ENCODE peak calls at places on chromosomes 16 and 17, in four cellular contexts. One of them, this sample, is unnamed.
A peak's percentile ranks its signal among the peaks of the same experiment; 100 is the strongest.

GRCh38 chr16:54586474-54587175 is 300.0 kb upstream of the IRX3 start:
- DNase-seq in esophagus squamous epithelium: no peak
- DNase-seq in testis: no peak
- DNase-seq in K562: no peak
- DNase-seq in this sample: no peak

GRCh38 chr17:70074991-70075390 is at the start of gene KCNJ16:
- DNase-seq in K562: no peak
- DNase-seq in testis: no peak
- DNase-seq in esophagus squamous epithelium: no peak
- DNase-seq in this sample: no peak

GRCh38 chr17:2157081-2157480 is 102.2 kb downstream of the HIC1 start:
- DNase-seq in K562: no peak
- DNase-seq in esophagus squamous epithelium: no peak
- DNase-seq in testis: no peak
- DNase-seq in this sample: peak; percentile 77

GRCh38 chr17:64504769-64505319 is 1.2 kb downstream of the DDX5 start:
- DNase-seq in K562: no peak
- DNase-seq in testis: peak; percentile 23
- DNase-seq in esophagus squamous epithelium: no peak
- DNase-seq in this sample: no peak

GRCh38 chr16:27421961-27422740 is 20.2 kb downstream of the IL21R start:
- DNase-seq in esophagus squamous epithelium: no peak
- DNase-seq in K562: peak; percentile 6
- DNase-seq in testis: no peak
- DNase-seq in this sample: no peak

GRCh38 chr17:83061586-83061985 is 17.8 kb upstream of the METRNL start:
- DNase-seq in testis: no peak
- DNase-seq in esophagus squamous epithelium: no peak
- DNase-seq in K562: no peak
- DNase-seq in this sample: no peak

GRCh38 chr17:40452074-40452787 is 9.0 kb downstream of the IGFBP4 start:
- DNase-seq in testis: no peak
- DNase-seq in K562: no peak
- DNase-seq in esophagus squamous epithelium: no peak
- DNase-seq in this sample: peak; percentile 93

GRCh38 chr17:37543527-37544122 is 53.9 kb downstream of the DUSP14 start:
- DNase-seq in K562: no peak
- DNase-seq in esophagus squamous epithelium: no peak
- DNase-seq in testis: no peak
- DNase-seq in this sample: no peak

GRCh38 chr17:82249896-82250581 is 21.2 kb downstream of the SLC16A3 start:
- DNase-seq in testis: no peak
- DNase-seq in K562: no peak
- DNase-seq in esophagus squamous epithelium: no peak
- DNase-seq in this sample: no peak

GRCh38 chr17:64133546-64134215 is 3.7 kb upstream of the ERN1 start:
- DNase-seq in testis: peak; percentile 42
- DNase-seq in esophagus squamous epithelium: no peak
- DNase-seq in K562: peak; percentile 39
- DNase-seq in this sample: peak; percentile 80

GRCh38 chr17:55702150-55702549 is 20.5 kb downstream of the TMEM100 start:
- DNase-seq in K562: no peak
- DNase-seq in testis: peak; percentile 30
- DNase-seq in esophagus squamous epithelium: no peak
- DNase-seq in this sample: no peak

GRCh38 chr17:81568416-81568815 is 16.3 kb upstream of the FAAP100 start:
- DNase-seq in esophagus squamous epithelium: no peak
- DNase-seq in K562: no peak
- DNase-seq in testis: no peak
- DNase-seq in this sample: no peak

GRCh38 chr17:6507535-6507934 is 48.8 kb downstream of the PITPNM3 start:
- DNase-seq in testis: no peak
- DNase-seq in esophagus squamous epithelium: no peak
- DNase-seq in K562: no peak
- DNase-seq in this sample: no peak

GRCh38 chr16:14018848-14019247 is 52.3 kb upstream of the MRTFB start:
- DNase-seq in K562: no peak
- DNase-seq in esophagus squamous epithelium: no peak
- DNase-seq in testis: no peak
- DNase-seq in this sample: peak; percentile 11

GRCh38 chr17:75109047-75109406 is 742 bp upstream of the ARMC7 start:
- DNase-seq in K562: no peak
- DNase-seq in esophagus squamous epithelium: no peak
- DNase-seq in testis: no peak
- DNase-seq in this sample: no peak

GRCh38 chr16:50263940-50264929 is 2.1 kb upstream of the ADCY7 start:
- DNase-seq in esophagus squamous epithelium: no peak
- DNase-seq in K562: no peak
- DNase-seq in testis: no peak
- DNase-seq in this sample: no peak

GRCh38 chr16:11725457-11725856 is 17.2 kb downstream of the TXNDC11 start:
- DNase-seq in K562: no peak
- DNase-seq in esophagus squamous epithelium: no peak
- DNase-seq in testis: no peak
- DNase-seq in this sample: no peak

GRCh38 chr16:11966173-11966572 is 1.2 kb downstream of the TNFRSF17 start:
- DNase-seq in esophagus squamous epithelium: no peak
- DNase-seq in K562: no peak
- DNase-seq in testis: no peak
- DNase-seq in this sample: no peak

GRCh38 chr17:70961341-70961740 is 792.0 kb downstream of the KCNJ2 start:
- DNase-seq in esophagus squamous epithelium: no peak
- DNase-seq in testis: no peak
- DNase-seq in K562: no peak
- DNase-seq in this sample: no peak

GRCh38 chr16:31451681-31452351 is 7.5 kb upstream of the ARMC5 start:
- DNase-seq in testis: peak; percentile 82
- DNase-seq in esophagus squamous epithelium: no peak
- DNase-seq in K562: peak; percentile 65
- DNase-seq in this sample: peak; percentile 79

GRCh38 chr16:10629592-10629963 is 49.2 kb upstream of the EMP2 start:
- DNase-seq in K562: no peak
- DNase-seq in testis: no peak
- DNase-seq in esophagus squamous epithelium: no peak
- DNase-seq in this sample: no peak

GRCh38 chr17:49723423-49723822 is 15.7 kb upstream of the SLC35B1 start:
- DNase-seq in esophagus squamous epithelium: no peak
- DNase-seq in testis: peak; percentile 83
- DNase-seq in K562: no peak
- DNase-seq in this sample: peak; percentile 19

GRCh38 chr17:79944251-79944812 is 91.3 kb downstream of the TBC1D16 start:
- DNase-seq in K562: no peak
- DNase-seq in esophagus squamous epithelium: no peak
- DNase-seq in testis: peak; percentile 6
- DNase-seq in this sample: no peak

GRCh38 chr17:82205720-82206508 is 6.7 kb downstream of the CCDC57 start:
- DNase-seq in esophagus squamous epithelium: peak; percentile 69
- DNase-seq in testis: peak; percentile 92
- DNase-seq in K562: peak; percentile 82
- DNase-seq in this sample: peak; percentile 90

GRCh38 chr17:57517216-57517518 is 227.9 kb downstream of the CCDC182 start:
- DNase-seq in K562: no peak
- DNase-seq in esophagus squamous epithelium: no peak
- DNase-seq in testis: no peak
- DNase-seq in this sample: peak; percentile 49

GRCh38 chr17:57516290-57517215 is 228.5 kb downstream of the CCDC182 start:
- DNase-seq in esophagus squamous epithelium: no peak
- DNase-seq in K562: no peak
- DNase-seq in testis: no peak
- DNase-seq in this sample: no peak

GRCh38 chr17:57514614-57515013 is 230.5 kb downstream of the CCDC182 start:
- DNase-seq in K562: no peak
- DNase-seq in esophagus squamous epithelium: no peak
- DNase-seq in testis: no peak
- DNase-seq in this sample: no peak

GRCh38 chr17:57517519-57518342 is 227.4 kb downstream of the CCDC182 start:
- DNase-seq in testis: no peak
- DNase-seq in K562: no peak
- DNase-seq in esophagus squamous epithelium: no peak
- DNase-seq in this sample: no peak

GRCh38 chr17:57515662-57516211 is 229.4 kb downstream of the CCDC182 start:
- DNase-seq in K562: no peak
- DNase-seq in esophagus squamous epithelium: no peak
- DNase-seq in testis: no peak
- DNase-seq in this sample: no peak
- TF ChIP-seq CTCF in K562: no peak
- TF ChIP-seq CTCF in esophagus squamous epithelium: no peak
- TF ChIP-seq CTCF in testis: no peak
- TF ChIP-seq CTCF in this sample: peak; percentile 2

GRCh38 chr16:67157892-67158635 is 1.6 kb downstream of the TRADD start:
- DNase-seq in testis: no peak
- DNase-seq in K562: no peak
- DNase-seq in esophagus squamous epithelium: no peak
- DNase-seq in this sample: no peak

GRCh38 chr16:67157106-67157748 is 2.5 kb downstream of the TRADD start:
- DNase-seq in esophagus squamous epithelium: no peak
- DNase-seq in K562: no peak
- DNase-seq in testis: no peak
- DNase-seq in this sample: no peak

GRCh38 chr16:67156146-67156844 is 3.4 kb downstream of the TRADD start:
- DNase-seq in K562: no peak
- DNase-seq in esophagus squamous epithelium: no peak
- DNase-seq in testis: no peak
- DNase-seq in this sample: no peak

GRCh38 chr16:67161595-67162058 is 1.9 kb downstream of the FBXL8 start:
- DNase-seq in testis: no peak
- DNase-seq in esophagus squamous epithelium: no peak
- DNase-seq in K562: no peak
- DNase-seq in this sample: no peak

GRCh38 chr16:67158637-67159600 is 790 bp downstream of the TRADD start:
- DNase-seq in testis: peak; percentile 50
- DNase-seq in esophagus squamous epithelium: no peak
- DNase-seq in K562: peak; percentile 64
- DNase-seq in this sample: peak; percentile 43
- H3K4me1 ChIP-seq in testis: peaks cover 16% of the 10 kb centered on the region
- H3K4me1 ChIP-seq in esophagus squamous epithelium: peaks cover 49% of the 10 kb centered on the region
- H3K4me1 ChIP-seq in K562: peaks cover 20% of the 10 kb centered on the region
- H3K4me1 ChIP-seq in this sample: peaks cover 6% of the 10 kb centered on the region

DNA sequence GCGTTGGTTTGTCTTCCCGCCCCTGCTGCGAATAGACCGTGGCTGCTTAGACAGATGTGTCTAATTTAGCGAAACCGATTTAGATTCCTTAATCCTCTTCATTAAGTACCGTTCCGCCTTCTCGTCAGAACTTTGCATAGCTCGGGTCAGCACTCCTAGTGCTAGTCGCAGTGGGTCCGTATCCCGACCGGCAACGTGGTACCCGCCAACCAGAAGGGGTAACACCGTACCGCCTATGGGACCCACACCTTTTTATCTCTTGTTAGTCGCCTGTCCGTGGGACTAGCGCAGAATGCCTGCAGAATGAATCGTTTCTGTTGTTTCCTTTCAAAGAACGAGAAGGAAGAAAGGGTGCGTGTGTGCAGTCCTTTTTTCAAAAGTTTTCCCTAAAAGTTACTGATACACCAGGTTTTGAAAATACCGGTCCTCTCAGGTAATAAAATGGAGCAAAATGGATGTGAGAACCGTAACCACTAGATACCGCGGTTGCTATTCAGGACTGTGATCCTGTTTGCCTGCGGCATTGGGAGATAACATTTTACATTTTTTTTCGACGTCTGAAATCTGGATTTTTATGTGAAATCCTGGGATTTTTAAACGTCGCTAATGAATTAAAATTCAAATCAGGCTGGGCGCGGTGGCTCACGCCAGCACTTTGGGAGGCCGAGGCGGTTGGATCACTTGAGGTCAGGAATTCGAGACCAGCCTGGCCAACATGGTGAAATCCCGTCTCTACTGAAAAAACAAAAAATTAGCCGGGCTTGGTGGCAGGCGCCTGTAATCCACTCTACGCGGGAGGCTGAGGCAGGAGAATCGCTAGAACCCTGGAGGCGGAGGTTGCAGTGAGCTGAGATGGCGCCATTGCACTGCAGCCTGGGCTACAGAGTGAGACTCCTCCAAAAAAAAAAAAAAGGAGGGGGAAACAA is 998 bp upstream of the SRSF1 start:
- DNase-seq in K562: no peak
- DNase-seq in esophagus squamous epithelium: no peak
- DNase-seq in testis: no peak
- DNase-seq in this sample: no peak
- TF ChIP-seq CTCF in K562: no peak
- TF ChIP-seq CTCF in esophagus squamous epithelium: no peak
- TF ChIP-seq CTCF in testis: no peak
- TF ChIP-seq CTCF in this sample: no peak

GRCh38 chr16:89035013-89035697 is 58.1 kb upstream of the CBFA2T3 start:
- DNase-seq in esophagus squamous epithelium: no peak
- DNase-seq in testis: no peak
- DNase-seq in K562: no peak
- DNase-seq in this sample: no peak

GRCh38 chr16:89033304-89033703 is 56.3 kb upstream of the CBFA2T3 start:
- DNase-seq in K562: no peak
- DNase-seq in testis: no peak
- DNase-seq in esophagus squamous epithelium: no peak
- DNase-seq in this sample: no peak

GRCh38 chr16:89035698-89036570 is 57.7 kb upstream of the ACSF3 start:
- DNase-seq in K562: no peak
- DNase-seq in esophagus squamous epithelium: no peak
- DNase-seq in testis: no peak
- DNase-seq in this sample: no peak

GRCh38 chr16:89033796-89034572 is 57.0 kb upstream of the CBFA2T3 start:
- DNase-seq in testis: no peak
- DNase-seq in esophagus squamous epithelium: no peak
- DNase-seq in K562: no peak
- DNase-seq in this sample: no peak

GRCh38 chr16:89034573-89034961 is 57.6 kb upstream of the CBFA2T3 start:
- DNase-seq in K562: no peak
- DNase-seq in esophagus squamous epithelium: no peak
- DNase-seq in testis: no peak
- DNase-seq in this sample: no peak
- H3K4me1 ChIP-seq in K562: peaks cover 11% of the 10 kb centered on the region
- H3K4me1 ChIP-seq in esophagus squamous epithelium: no peaks in the 10 kb centered on the region
- H3K4me1 ChIP-seq in testis: no peaks in the 10 kb centered on the region
- H3K4me1 ChIP-seq in this sample: no peaks in the 10 kb centered on the region

GRCh38 chr16:1095450-1096163 is 437 bp downstream of the C1QTNF8 start:
- DNase-seq in K562: no peak
- DNase-seq in esophagus squamous epithelium: no peak
- DNase-seq in testis: no peak
- DNase-seq in this sample: no peak
- TF ChIP-seq CTCF in K562: no peak
- TF ChIP-seq CTCF in esophagus squamous epithelium: no peak
- TF ChIP-seq CTCF in testis: no peak
- TF ChIP-seq CTCF in this sample: no peak